ENCODE peak calls at places on chromosome 14, in seven cellular contexts. F, Z, X, S, J, M and O are unnamed samples. For H3K9me3 and H3K27me3, the result is how much of the 10 kb centered on the place peaks cover.

GRCh38 chr14:30297856-30298255 is 261.1 kb upstream of the G2E3 start:
- DNase-seq in X (no peak), Z (no peak), F (no peak), J (no peak), M (no peak), S (no peak), O (no peak)

GRCh38 chr14:41859336-41859735 is 252.7 kb downstream of the LRFN5 start:
- DNase-seq in J (no peak), M (no peak), Z (no peak), S (peak), X (no peak), F (no peak), O (no peak)

GRCh38 chr14:29217813-29218450 is 451.3 kb downstream of the FOXG1 start:
- DNase-seq in Z (peak), J (no peak), X (no peak), S (no peak), F (no peak), M (no peak), O (no peak)

GRCh38 chr14:94498215-94498614 is 11.1 kb downstream of the SERPINA12 start:
- DNase-seq in Z (no peak), M (no peak), J (no peak), X (no peak), F (no peak), S (no peak), O (no peak)

GRCh38 chr14:69327507-69327906 is 67.5 kb downstream of the GALNT16 start:
- DNase-seq in M (no peak), X (no peak), Z (no peak), J (peak), F (no peak), S (no peak), O (no peak)

GRCh38 chr14:80638620-80639215 is 302.8 kb downstream of the CEP128 start:
- DNase-seq in F (no peak), X (no peak), M (no peak), Z (peak), J (no peak), S (peak), O (no peak)

GRCh38 chr14:60758875-60759274 is 24.3 kb downstream of the MNAT1 start:
- DNase-seq in F (no peak), M (no peak), J (no peak), Z (peak), X (no peak), S (no peak), O (no peak)

GRCh38 chr14:68623307-68623706 is 169.6 kb downstream of the ZFP36L1 start:
- DNase-seq in S (no peak), X (no peak), Z (no peak), J (peak), M (no peak), F (no peak), O (no peak)

GRCh38 chr14:101185081-101185835 is 281.7 kb upstream of the RTL1 start:
- DNase-seq in X (no peak), F (no peak), Z (no peak), M (no peak), S (no peak), J (peak), O (no peak)

GRCh38 chr14:71751264-71751663 is 181.0 kb upstream of the RGS6 start:
- DNase-seq in X (no peak), Z (no peak), F (no peak), J (no peak), S (no peak), M (no peak), O (no peak)

GRCh38 chr14:101152855-101153254 is 249.3 kb upstream of the RTL1 start:
- DNase-seq in X (no peak), Z (no peak), S (no peak), J (no peak), F (no peak), M (no peak), O (no peak)

GRCh38 chr14:104005489-104005888 is 63.2 kb upstream of the RD3L start:
- DNase-seq in F (no peak), S (no peak), X (no peak), J (no peak), Z (no peak), M (no peak), O (no peak)

GRCh38 chr14:63896278-63896720 is 43.5 kb downstream of the SYNE2 start:
- DNase-seq in J (peak), S (peak), X (peak), Z (peak), M (peak), F (peak), O (peak)

GRCh38 chr14:90518941-90519256 is 122.1 kb downstream of the CALM1 start:
- DNase-seq in F (no peak), Z (no peak), S (peak), J (no peak), X (no peak), M (no peak), O (no peak)

GRCh38 chr14:47442206-47442605 is 233.2 kb downstream of the MDGA2 start:
- DNase-seq in X (no peak), S (peak), J (no peak), F (no peak), M (peak), Z (no peak), O (peak)

GRCh38 chr14:73717998-73718741 is 4.0 kb upstream of the PNMA1 start:
- DNase-seq in M (no peak), J (peak), Z (no peak), S (peak), X (no peak), F (peak), O (no peak)

GRCh38 chr14:102471921-102472814 is 37.4 kb downstream of the ANKRD9 start:
- DNase-seq in Z (no peak), J (no peak), X (no peak), S (no peak), F (no peak), M (no peak), O (no peak)

GRCh38 chr14:64680013-64680674 is 24.1 kb upstream of the PLEKHG3 start:
- DNase-seq in M (no peak), S (peak), J (no peak), X (no peak), F (peak), Z (peak), O (no peak)

GRCh38 chr14:90850487-90850886 is 34.3 kb upstream of the TTC7B start:
- DNase-seq in Z (peak), M (peak), S (peak), J (peak), X (peak), F (no peak), O (no peak)

GRCh38 chr14:38208825-38209562 is 1.3 kb downstream of the SSTR1 start:
- DNase-seq in S (no peak), F (no peak), J (no peak), Z (peak), X (peak), M (peak), O (peak)

GRCh38 chr14:38329236-38329635 is 73.3 kb upstream of the CLEC14A start:
- DNase-seq in J (no peak), X (no peak), M (no peak), Z (no peak), S (peak), F (no peak), O (no peak)

GRCh38 chr14:21987937-21988336 is 314.3 kb upstream of the OR4E1 start:
- DNase-seq in J (no peak), Z (peak), X (no peak), F (no peak), S (peak), M (no peak), O (peak)

GRCh38 chr14:64951291-64951690 is 8.7 kb upstream of the GPX2 start:
- DNase-seq in J (no peak), F (no peak), X (no peak), M (no peak), Z (no peak), S (no peak), O (no peak)

GRCh38 chr14:44027397-44027796 is 479.7 kb downstream of the FSCB start:
- DNase-seq in M (no peak), S (no peak), Z (no peak), X (no peak), F (no peak), J (no peak), O (no peak)

GRCh38 chr14:92726135-92726932 is 22.1 kb downstream of the LGMN start:
- DNase-seq in S (peak), J (peak), X (peak), Z (peak), F (peak), M (peak), O (no peak)

GRCh38 chr14:80959448-80960006 is 4.1 kb downstream of the TSHR start:
- DNase-seq in J (no peak), X (no peak), Z (no peak), S (no peak), M (no peak), F (no peak), O (no peak)

GRCh38 chr14:62657376-62657775 is 387.9 kb downstream of the KCNH5 start:
- DNase-seq in S (no peak), M (no peak), X (no peak), J (no peak), F (no peak), Z (no peak), O (no peak)

GRCh38 chr14:34568803-34569202 is 29.3 kb upstream of the EAPP start:
- DNase-seq in J (no peak), F (no peak), M (no peak), X (no peak), Z (no peak), S (no peak), O (no peak)

GRCh38 chr14:106308839-106309389 is 782.5 kb downstream of the TMEM121 start:
- DNase-seq in X (no peak), M (no peak), F (no peak), J (no peak), Z (no peak), S (no peak), O (peak)
- H3K9me3 ChIP-seq in X (under half), M (under half), F (under half), J (under half), Z (under half), S (under half), O (under half)

GRCh38 chr14:79280400-79280670 is 931.0 kb downstream of the DIO2 start:
- DNase-seq in X (no peak), F (no peak), Z (no peak), M (no peak), S (no peak), J (no peak), O (no peak)
- H3K4me3 ChIP-seq in X (peak), F (peak), Z (peak), M (no peak), S (peak), J (peak), O (no peak)

DNA sequence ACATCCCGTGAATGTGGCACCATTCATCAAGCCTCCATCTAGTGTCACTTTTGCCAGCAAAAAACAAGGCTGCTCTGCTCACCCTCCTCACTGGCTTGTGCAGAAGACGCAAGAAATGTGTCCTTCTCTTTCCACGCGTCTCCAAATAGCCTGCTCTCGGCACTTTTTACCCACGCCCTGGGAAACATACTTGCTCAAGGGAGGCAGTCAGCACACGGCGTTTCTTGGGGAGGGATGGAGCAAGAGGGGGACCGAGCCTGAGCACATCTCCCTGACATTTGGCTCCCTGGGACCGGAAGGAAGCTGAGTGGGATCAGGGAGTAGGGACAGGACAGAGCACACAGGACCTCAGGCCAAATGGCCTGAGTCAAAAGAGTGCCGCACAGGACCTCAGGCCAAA is 7.3 kb downstream of the BCL11B start:
- DNase-seq in X (no peak), F (no peak), M (no peak), J (no peak), Z (no peak), S (no peak), O (no peak)
- H3K27me3 ChIP-seq in X (under half), F (under half), M (half or more), J (under half), Z (half or more), S (half or more), O (half or more)

GRCh38 chr14:19993438-19993837 is 8.5 kb upstream of the OR4Q2 start:
- DNase-seq in S (no peak), M (no peak), F (no peak), Z (no peak), J (no peak), X (no peak), O (no peak)
- H3K9me3 ChIP-seq in S (under half), M (under half), F (under half), Z (under half), J (under half), X (under half), O (under half)

GRCh38 chr14:25048170-25049126 is 1.5 kb downstream of the STXBP6 start:
- DNase-seq in M (peak), S (peak), Z (peak), X (peak), J (peak), F (peak), O (no peak)
- H3K4me3 ChIP-seq in M (peak), S (no peak), Z (peak), X (peak), J (peak), F (peak), O (no peak)

GRCh38 chr14:89397569-89397968 is 19.5 kb downstream of the FOXN3 start:
- DNase-seq in S (no peak), F (no peak), X (no peak), Z (no peak), J (no peak), M (no peak), O (no peak)
- H3K27me3 ChIP-seq in S (under half), F (under half), X (under half), Z (under half), J (under half), M (under half), O (under half)

GRCh38 chr14:105355049-105355575 is 40.6 kb downstream of the PACS2 start:
- DNase-seq in J (no peak), Z (no peak), X (no peak), M (no peak), S (no peak), F (no peak), O (peak)
- H3K9me3 ChIP-seq in J (under half), Z (under half), X (under half), M (under half), S (under half), F (under half), O (under half)

GRCh38 chr14:51157012-51157411 is 62.1 kb upstream of the TRIM9 start:
- DNase-seq in X (no peak), J (no peak), Z (peak), F (no peak), M (no peak), S (peak), O (no peak)

GRCh38 chr14:51160871-51161270 is 66.0 kb upstream of the TRIM9 start:
- DNase-seq in X (no peak), M (no peak), Z (no peak), J (no peak), F (no peak), S (no peak), O (no peak)

DNA sequence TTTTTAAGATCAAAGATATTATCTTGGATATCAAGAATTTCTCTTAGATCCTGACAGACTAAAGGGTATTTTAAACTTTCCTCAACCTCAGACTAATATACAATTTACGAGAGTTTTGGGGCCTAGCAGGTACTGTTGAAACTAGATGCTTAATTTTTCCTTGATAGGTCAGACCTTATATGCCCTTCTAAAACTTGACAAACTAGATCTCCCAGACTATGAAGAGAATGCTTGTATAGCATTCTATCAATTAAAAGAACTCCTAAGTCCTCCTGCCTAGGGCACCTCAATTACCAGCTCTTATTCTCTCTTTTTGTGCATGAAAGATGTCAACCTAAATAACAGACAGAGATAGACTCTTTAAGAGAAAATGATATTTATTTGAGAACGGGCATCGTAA is 60.4 kb upstream of the TRIM9 start:
- DNase-seq in J (no peak), M (no peak), F (no peak), X (no peak), S (peak), Z (no peak), O (no peak)
- H3K4me3 ChIP-seq in J (no peak), M (no peak), F (no peak), X (no peak), S (no peak), Z (no peak), O (no peak)

GRCh38 chr14:58643366-58643765 is 5.6 kb downstream of the DACT1 start:
- DNase-seq in F (no peak), Z (no peak), S (no peak), J (no peak), M (no peak), X (no peak), O (no peak)

GRCh38 chr14:58639842-58640484 is 2.2 kb downstream of the DACT1 start:
- DNase-seq in J (peak), F (peak), M (peak), S (peak), Z (peak), X (peak), O (peak)

GRCh38 chr14:58638231-58639205 is 756 bp downstream of the DACT1 start:
- DNase-seq in F (no peak), J (peak), X (peak), M (peak), Z (peak), S (peak), O (no peak)

GRCh38 chr14:58640959-58641358 is 3.2 kb downstream of the DACT1 start:
- DNase-seq in M (no peak), X (no peak), Z (no peak), S (no peak), F (no peak), J (no peak), O (no peak)

DNA sequence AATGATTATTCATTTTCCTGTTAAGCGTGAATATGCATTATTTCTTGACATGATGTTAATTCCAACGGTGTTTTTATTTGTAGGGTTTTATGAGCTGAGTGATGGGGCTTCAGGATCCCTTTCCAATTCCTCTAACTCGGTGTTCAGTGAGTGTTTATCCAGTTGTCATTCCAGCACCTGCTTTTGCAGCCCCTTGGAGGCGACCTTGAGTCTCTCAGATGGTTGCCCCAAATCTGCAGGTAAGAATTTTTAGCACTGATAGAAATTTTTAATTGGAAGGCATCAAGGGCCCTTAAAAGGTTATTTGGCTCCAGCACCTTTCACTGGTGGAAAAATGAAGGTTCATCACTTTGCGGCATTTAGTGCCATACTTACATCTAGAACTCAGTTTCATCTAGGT is 3.7 kb downstream of the DACT1 start:
- DNase-seq in S (peak), J (no peak), M (no peak), F (no peak), Z (no peak), X (no peak), O (no peak)
- H3K27me3 ChIP-seq in S (under half), J (under half), M (under half), F (under half), Z (under half), X (under half), O (under half)